ENCODE peak calls at places on chromosomes 11 and 22, in nine cellular contexts. E, Q, I, P, J, B, O, F and H are unnamed samples.

GRCh38 chr11:21625982-21626381 is 566.9 kb upstream of the ANO5 start:
- DNase-seq in F (no peak), Q (peak), E (no peak), I (no peak), P (no peak), J (no peak), O (peak), B (no peak), H (no peak)

GRCh38 chr11:46367244-46367915 is 14.1 kb upstream of the MDK start:
- DNase-seq in Q (peak), E (peak), O (no peak), B (no peak), F (peak), J (no peak), I (peak), P (peak), H (peak)

GRCh38 chr11:32118025-32118974 is 27.4 kb downstream of the RCN1 start:
- DNase-seq in P (peak), F (no peak), B (peak), I (peak), O (no peak), J (no peak), E (no peak), Q (no peak), H (peak)

GRCh38 chr22:50139843-50140415 is 30.6 kb upstream of the PANX2 start:
- DNase-seq in F (no peak), P (peak), O (no peak), Q (peak), E (no peak), I (no peak), B (no peak), J (no peak), H (peak)

GRCh38 chr11:12995211-12995610 is 13.9 kb upstream of the RASSF10 start:
- DNase-seq in Q (no peak), J (no peak), E (no peak), P (peak), I (peak), B (no peak), F (no peak), O (no peak), H (peak)

GRCh38 chr11:93603225-93603624 is 58.3 kb upstream of the CEP295 start:
- DNase-seq in I (no peak), B (no peak), E (no peak), O (no peak), J (no peak), Q (no peak), P (no peak), F (no peak), H (no peak)

GRCh38 chr11:95506777-95507176 is 275.8 kb upstream of the SESN3 start:
- DNase-seq in P (no peak), Q (no peak), J (no peak), O (no peak), B (peak), F (no peak), I (peak), E (no peak), H (peak)

GRCh38 chr11:34162856-34163255 is 57.4 kb downstream of the NAT10 start:
- DNase-seq in O (no peak), I (no peak), Q (no peak), P (no peak), E (no peak), J (no peak), B (no peak), F (no peak), H (no peak)

GRCh38 chr11:119571311-119571710 is 148.3 kb upstream of the THY1 start:
- DNase-seq in P (no peak), F (no peak), I (no peak), Q (no peak), E (no peak), B (no peak), J (no peak), O (no peak), H (no peak)

GRCh38 chr22:35064664-35065063 is 1.3 kb upstream of the ISX start:
- DNase-seq in Q (no peak), J (no peak), O (no peak), E (no peak), P (no peak), B (no peak), F (no peak), I (no peak), H (no peak)

GRCh38 chr22:35065796-35066218 is at the start of gene ISX:
- DNase-seq in B (no peak), Q (no peak), F (no peak), P (no peak), O (no peak), E (no peak), J (no peak), I (no peak), H (no peak)

GRCh38 chr22:35065183-35065582 is 775 bp upstream of the ISX start:
- DNase-seq in O (no peak), B (no peak), Q (no peak), I (no peak), E (no peak), P (no peak), J (no peak), F (no peak), H (no peak)

GRCh38 chr22:35070451-35071093 is 4.6 kb downstream of the ISX start:
- DNase-seq in O (no peak), I (no peak), J (no peak), Q (no peak), E (no peak), P (no peak), B (no peak), F (no peak), H (no peak)

DNA sequence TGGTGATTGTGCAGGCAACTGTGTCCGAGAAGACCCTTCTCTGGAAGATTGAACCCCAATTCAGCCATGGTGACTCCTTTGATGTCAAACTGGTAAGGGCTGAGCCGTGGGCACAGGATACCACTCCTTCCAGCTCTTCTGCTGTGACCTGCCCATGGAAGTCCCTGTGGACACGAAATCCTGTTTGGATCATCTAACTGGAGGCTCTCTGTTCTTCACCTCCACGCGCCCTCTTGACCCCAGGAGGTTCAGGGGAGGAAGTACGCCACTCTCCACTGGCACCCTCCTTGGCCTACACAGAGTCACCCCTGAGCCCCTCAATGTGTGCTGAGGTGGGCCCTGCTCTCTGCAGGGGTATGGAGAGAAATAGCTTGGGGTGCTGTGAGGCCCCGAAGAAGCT is 810 bp downstream of the ISX start:
- DNase-seq in J (no peak), E (no peak), I (no peak), F (no peak), O (no peak), Q (no peak), B (no peak), P (no peak), H (no peak)
- H3K4me3 ChIP-seq in J (no peak), E (no peak), I (no peak), F (no peak), O (no peak), Q (no peak), B (no peak), P (no peak), H (no peak)

DNA sequence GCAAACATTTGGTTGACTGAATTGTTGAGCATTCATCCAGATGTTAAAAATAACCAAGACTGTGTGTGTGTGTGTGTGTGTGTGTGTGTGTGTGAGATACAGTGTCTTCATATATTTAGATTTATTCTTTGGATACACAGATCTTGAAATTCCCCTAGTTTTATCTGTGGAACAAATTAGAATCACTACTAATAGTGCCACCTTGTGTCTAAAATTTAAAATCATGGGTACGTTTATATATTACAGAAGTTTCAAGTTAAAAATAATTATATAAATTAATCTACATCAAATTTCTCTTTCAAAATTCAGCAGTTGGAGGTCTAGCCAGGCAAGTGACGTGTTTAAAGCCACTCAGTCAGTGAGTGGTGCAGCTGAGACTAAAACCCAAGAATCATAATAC is 1566.2 kb upstream of the TENM4 start:
- DNase-seq in E (no peak), P (peak), O (no peak), J (no peak), I (peak), Q (no peak), B (no peak), F (no peak), H (peak)
- TF ChIP-seq CTCF in E (no peak), P (peak), O (no peak), J (no peak), I (no peak), Q (no peak), B (no peak), F (no peak), H (no peak)

DNA sequence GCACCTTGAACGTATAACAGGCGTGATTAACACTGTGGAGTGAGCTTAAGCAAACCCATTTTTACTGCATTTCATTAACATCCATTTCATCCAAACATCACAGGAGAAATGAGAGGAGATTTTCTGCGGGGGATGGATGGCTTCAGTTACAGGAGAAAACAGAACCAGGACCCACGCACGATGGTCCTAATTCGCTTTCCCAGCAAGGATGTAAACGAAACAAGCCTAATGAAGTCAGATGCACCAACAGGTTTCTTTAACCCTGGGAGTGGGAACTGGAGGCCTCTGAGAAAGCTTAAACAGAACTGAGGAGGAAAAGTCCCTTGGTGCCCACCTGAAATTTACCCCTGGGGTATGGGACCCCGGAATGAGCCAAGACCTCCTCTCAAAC is 2.7 kb downstream of the CADM1 start:
- DNase-seq in F (no peak), I (no peak), O (no peak), Q (no peak), B (no peak), E (no peak), P (no peak), J (no peak), H (no peak)
- H3K4me3 ChIP-seq in F (no peak), I (no peak), O (no peak), Q (no peak), B (peak), E (no peak), P (no peak), J (no peak), H (no peak)

GRCh38 chr11:64604458-64605247 is 13.6 kb downstream of the SLC22A12 start:
- DNase-seq in I (no peak), B (no peak), Q (no peak), J (no peak), E (no peak), F (no peak), O (no peak), P (no peak), H (no peak)
- TF ChIP-seq CTCF in I (no peak), B (no peak), Q (no peak), J (no peak), E (no peak), F (no peak), O (no peak), P (no peak), H (no peak)

GRCh38 chr11:132943737-132944556 is 588.4 kb downstream of the OPCML start:
- DNase-seq in F (no peak), Q (no peak), O (no peak), J (no peak), I (no peak), B (peak), E (no peak), P (no peak), H (peak)
- H3K4me3 ChIP-seq in F (peak), Q (peak), O (no peak), J (no peak), I (no peak), B (peak), E (no peak), P (no peak), H (peak)

GRCh38 chr11:76348348-76348747 is 32.6 kb downstream of the THAP12 start:
- DNase-seq in B (no peak), O (no peak), F (no peak), E (no peak), P (no peak), J (no peak), Q (no peak), I (no peak), H (no peak)

GRCh38 chr11:76347391-76347790 is 33.5 kb downstream of the THAP12 start:
- DNase-seq in P (peak), E (no peak), Q (no peak), J (no peak), O (no peak), B (no peak), F (no peak), I (peak), H (no peak)
- TF ChIP-seq CTCF in P (no peak), E (no peak), Q (no peak), J (no peak), O (no peak), B (no peak), F (no peak), I (no peak), H (no peak)

GRCh38 chr22:48453171-48453570 is 1374.5 kb downstream of the BRD1 start:
- DNase-seq in O (no peak), F (no peak), P (no peak), B (no peak), J (no peak), E (no peak), Q (no peak), I (no peak), H (no peak)
- H3K4me3 ChIP-seq in O (no peak), F (no peak), P (no peak), B (no peak), J (no peak), E (no peak), Q (no peak), I (no peak), H (no peak)